ENCODE peak calls at places on chromosomes 1 and 21, in four cellular contexts. Y, R, X and T are unnamed samples.

GRCh38 chr1:57270926-57271698 is 152.7 kb downstream of the DAB1 start:
- DNase-seq in Y (no peak), X (no peak), R (no peak), T (no peak)

GRCh38 chr1:179709841-179710329 is 33.2 kb upstream of the FAM163A start:
- DNase-seq in X (no peak), Y (no peak), R (no peak), T (peak; percentile 95)

GRCh38 chr21:17802568-17802967 is 16.6 kb downstream of the C21orf91 start:
- DNase-seq in Y (no peak), R (no peak), X (no peak), T (no peak)

GRCh38 chr1:147641695-147642592 is 28.4 kb downstream of the ACP6 start:
- DNase-seq in X (peak; percentile 63), R (peak; percentile 66), Y (peak; percentile 35), T (peak; percentile 56)

GRCh38 chr1:19689856-19690255 is 25.2 kb downstream of the HTR6 start:
- DNase-seq in R (no peak), X (no peak), Y (no peak), T (no peak)

GRCh38 chr1:163596541-163597258 is 274.9 kb downstream of the NUF2 start:
- DNase-seq in X (no peak), Y (no peak), R (no peak), T (no peak)

GRCh38 chr21:16372546-16372945 is 642.8 kb downstream of the USP25 start:
- DNase-seq in Y (no peak), X (no peak), R (no peak), T (no peak)

GRCh38 chr1:207454046-207454964 is at the start of gene CR2:
- DNase-seq in Y (peak; percentile 3), R (peak; percentile 80), X (peak; percentile 50), T (no peak)

GRCh38 chr1:17183388-17184160 is 21.4 kb upstream of the PADI1 start:
- DNase-seq in X (no peak), R (peak; percentile 38), Y (no peak), T (no peak)

GRCh38 chr1:169618367-169618766 is 11.6 kb downstream of the SELP start:
- DNase-seq in R (no peak), X (no peak), Y (no peak), T (peak; percentile 85)

GRCh38 chr1:177585492-177586220 is 384.2 kb downstream of the SEC16B start:
- DNase-seq in R (no peak), X (no peak), Y (no peak), T (no peak)

GRCh38 chr1:26696645-26697440 is 1.0 kb downstream of the ARID1A start:
- DNase-seq in Y (no peak), X (peak; percentile 56), R (no peak), T (no peak)

GRCh38 chr1:210978316-210978993 is 155.5 kb downstream of the KCNH1 start:
- DNase-seq in Y (no peak), R (no peak), X (no peak), T (no peak)

GRCh38 chr1:6960291-6960758 is 175.1 kb downstream of the CAMTA1 start:
- DNase-seq in Y (no peak), X (no peak), R (no peak), T (peak; percentile 36)

GRCh38 chr1:53705446-53706096 is 33.4 kb downstream of the GLIS1 start:
- DNase-seq in X (no peak), R (no peak), Y (no peak), T (no peak)

GRCh38 chr1:222546548-222547259 is 1.2 kb downstream of the HHIPL2 start:
- DNase-seq in R (no peak), Y (peak; percentile 73), X (no peak), T (no peak)

GRCh38 chr1:185585770-185586169 is 148.4 kb upstream of the HMCN1 start:
- DNase-seq in Y (peak; percentile 44), R (no peak), X (no peak), T (no peak)

GRCh38 chr1:193115629-193116227 is 6.1 kb upstream of the CDC73 start:
- DNase-seq in R (no peak), Y (peak; percentile 83), X (peak; percentile 44), T (peak; percentile 89)

GRCh38 chr1:160400284-160400645 is at the start of gene VANGL2:
- DNase-seq in Y (peak; percentile 62), X (peak; percentile 95), R (peak; percentile 96), T (no peak)

GRCh38 chr1:103348136-103348535 is 177.4 kb upstream of the RNPC3 start:
- DNase-seq in R (no peak), X (no peak), Y (no peak), T (no peak)

GRCh38 chr1:236904874-236905741 is 99.1 kb downstream of the MT1HL1 start:
- DNase-seq in Y (peak; percentile 85), X (peak; percentile 41), R (no peak), T (peak; percentile 7)

GRCh38 chr1:107840746-107841145 is 124.2 kb downstream of the VAV3 start:
- DNase-seq in R (no peak), Y (no peak), X (no peak), T (no peak)

GRCh38 chr1:8011016-8011415 is 15.1 kb downstream of the ERRFI1 start:
- DNase-seq in R (no peak), X (no peak), Y (no peak), T (no peak)

GRCh38 chr1:206507395-206508129 is at the start of gene RASSF5:
- DNase-seq in X (peak; percentile 74), Y (peak; percentile 73), R (peak; percentile 94), T (peak; percentile 29)

GRCh38 chr1:56773341-56774066 is 45.7 kb downstream of the FYB2 start:
- DNase-seq in R (no peak), X (no peak), Y (no peak), T (no peak)

GRCh38 chr21:40901690-40902089 is 54.7 kb upstream of the DSCAM start:
- DNase-seq in X (no peak), Y (no peak), R (no peak), T (no peak)

GRCh38 chr1:43947061-43947889 is 525 bp downstream of the IPO13 start:
- DNase-seq in Y (no peak), X (no peak), R (no peak), T (no peak)

DNA sequence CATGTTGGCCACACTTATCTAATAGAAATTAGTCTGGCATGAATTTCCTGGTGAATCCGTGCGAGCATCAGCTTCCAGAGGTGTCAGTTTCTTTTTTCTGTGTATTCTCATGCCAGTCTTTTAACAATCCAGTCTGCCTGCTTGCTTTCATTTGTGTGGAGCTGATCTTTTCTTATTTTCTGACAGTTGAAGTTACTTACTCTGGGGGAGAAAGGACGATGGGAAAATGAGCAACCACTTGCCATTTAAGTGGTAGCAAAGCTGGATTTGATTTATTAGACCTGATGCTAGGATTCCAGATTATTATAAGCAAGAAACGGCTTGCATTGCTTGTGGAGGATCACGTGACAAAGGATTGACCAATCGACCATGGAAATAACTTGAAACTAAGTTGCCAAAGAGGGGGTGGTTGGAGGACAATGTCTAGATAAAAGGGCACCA is 24.3 kb upstream of the APP start:
- DNase-seq in X (no peak), Y (no peak), R (no peak), T (no peak)
- TF ChIP-seq JUN in X (no peak), Y (no peak), R (no peak), T (no peak)

GRCh38 chr21:38837806-38838461 is 32.2 kb downstream of the ETS2 start:
- DNase-seq in X (no peak), R (no peak), Y (no peak), T (no peak)

GRCh38 chr21:38838598-38839369 is 33.1 kb downstream of the ETS2 start:
- DNase-seq in R (no peak), X (no peak), Y (no peak), T (no peak)

GRCh38 chr21:38839683-38840286 is 34.1 kb downstream of the ETS2 start:
- DNase-seq in X (no peak), R (no peak), Y (no peak), T (peak; percentile 65)

GRCh38 chr21:38840456-38841129 is 34.9 kb downstream of the ETS2 start:
- DNase-seq in Y (no peak), R (no peak), X (no peak), T (no peak)

GRCh38 chr21:38839370-38839681 is 33.6 kb downstream of the ETS2 start:
- DNase-seq in R (no peak), X (no peak), Y (no peak), T (no peak)
- TF ChIP-seq POLR2A in R (no peak), X (no peak), Y (no peak), T (no peak)

GRCh38 chr1:201535778-201536245 is 3.1 kb upstream of the NAV1 start:
- DNase-seq in R (no peak), Y (no peak), X (no peak), T (no peak)
- H3K4me2 ChIP-seq in R (no peak overlapping the region), Y (peak overlapping the region; percentile 58), X (no peak overlapping the region), T (no peak overlapping the region)

DNA sequence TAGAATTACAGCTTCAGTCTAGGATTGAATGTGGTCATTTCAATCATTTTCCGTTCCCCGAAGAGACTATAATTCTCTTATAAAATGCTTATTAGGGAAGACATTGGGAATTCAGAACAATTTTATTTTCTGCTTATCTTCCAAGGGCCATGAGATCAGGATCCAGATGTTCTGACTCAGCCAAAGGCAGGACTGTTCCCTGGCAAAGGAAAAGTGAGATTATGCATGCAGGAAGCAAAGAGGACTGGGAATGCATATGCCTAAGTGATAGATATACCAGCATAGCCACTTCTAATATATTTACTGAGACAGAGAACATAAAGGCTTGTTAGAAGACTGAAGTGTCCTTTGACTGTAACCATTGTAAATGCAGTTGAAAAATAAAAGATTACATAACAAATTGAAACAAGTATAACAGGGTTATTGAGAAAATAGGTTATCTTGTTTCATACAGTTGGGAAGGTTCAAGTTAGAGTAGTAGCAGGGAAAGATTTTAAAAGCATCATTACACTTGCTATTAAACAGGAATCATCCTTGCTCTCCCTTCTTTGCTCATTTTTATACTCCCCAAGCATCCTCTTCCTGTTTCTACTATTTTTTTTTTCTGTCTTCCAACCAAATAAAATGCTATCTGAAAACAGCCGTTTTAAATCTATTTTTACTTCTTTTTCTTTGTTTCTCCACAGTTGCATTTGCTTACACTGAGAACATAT is 439.6 kb upstream of the ADAMTS5 start:
- DNase-seq in R (no peak), X (no peak), Y (no peak), T (peak; percentile 85)
- TF ChIP-seq JUN in R (no peak), X (no peak), Y (no peak), T (no peak)

DNA sequence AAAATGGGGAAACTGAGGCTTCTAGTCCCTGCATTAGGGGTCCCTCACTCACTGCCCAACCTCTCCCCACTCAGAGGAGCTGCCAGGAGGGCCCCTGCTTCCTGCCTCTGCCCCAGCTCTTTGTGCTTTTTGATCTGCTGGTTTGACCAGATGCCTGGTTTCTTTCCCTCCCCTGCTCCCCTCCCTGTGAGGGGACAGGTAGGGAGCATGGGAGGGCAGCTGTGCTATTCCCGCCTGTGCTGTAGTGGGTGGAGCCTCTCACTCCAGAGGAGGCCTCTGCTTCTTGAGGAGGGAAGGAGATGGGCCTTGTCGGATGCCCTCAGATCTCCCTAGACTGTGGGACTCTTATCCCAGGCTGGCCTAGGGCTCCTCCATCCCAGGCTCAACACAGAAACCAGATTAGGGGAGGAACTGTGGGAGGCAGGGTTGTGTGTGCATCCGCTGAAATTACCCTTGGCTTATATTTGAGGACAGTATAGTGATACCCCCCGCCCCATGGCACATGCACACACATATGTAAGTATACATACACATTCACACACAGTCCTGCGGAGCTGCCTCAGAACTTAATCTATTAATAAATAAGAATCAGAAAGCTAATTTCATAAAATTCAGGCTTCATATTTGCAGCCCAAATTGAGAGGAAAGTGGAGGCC is 4.6 kb downstream of the BOLA1 start:
- DNase-seq in X (no peak), Y (no peak), R (no peak), T (no peak)
- TF ChIP-seq POLR2A in X (no peak), Y (no peak), R (no peak), T (no peak)

DNA sequence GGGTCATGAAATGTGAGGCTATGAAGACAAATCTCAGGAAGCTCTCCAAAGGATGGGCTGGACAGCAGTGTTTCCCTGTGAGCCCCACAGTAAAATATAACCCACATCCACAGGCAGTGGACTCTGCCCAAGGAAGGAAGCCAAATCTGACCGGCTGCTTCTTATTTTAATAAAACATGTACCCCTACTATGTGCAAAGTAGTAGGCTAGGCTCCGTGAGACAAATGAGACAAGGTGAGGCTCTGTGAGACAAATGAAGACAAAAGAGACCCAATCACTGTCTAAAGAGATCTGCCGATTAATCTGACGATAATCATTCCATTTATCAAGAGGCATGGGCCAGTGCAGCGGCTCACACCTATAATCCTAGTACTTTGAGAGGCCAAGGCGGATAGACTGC is 2.1 kb downstream of the ASAP3 start:
- DNase-seq in R (no peak), X (no peak), Y (no peak), T (no peak)
- H3K4me2 ChIP-seq in R (no peak overlapping the region), X (no peak overlapping the region), Y (no peak overlapping the region), T (no peak overlapping the region)